ENCODE peak calls at places on chromosomes 1 and 21, in seven cellular contexts. J is ascending aorta; S is body of pancreas; Y is CD8-positive, alpha-beta memory T cell; B is SK-N-SH; O is A673; T is fibroblast of lung. M is an unnamed sample. For H3K4me1 and H3K9me3, the result is how much of the 10 kb centered on the place peaks cover.

GRCh38 chr21:29777155-29777554 is 162.6 kb downstream of the GRIK1 start:
- DNase-seq in J (no peak), S (no peak), Y (no peak), B (no peak), O (no peak), T (no peak), M (no peak)

GRCh38 chr1:30444850-30445249 is 278.5 kb downstream of the MATN1 start:
- DNase-seq in J (no peak), S (no peak), Y (no peak), B (no peak), O (peak), T (no peak), M (no peak)

GRCh38 chr1:47459263-47459788 is 21.5 kb downstream of the FOXD2 start:
- DNase-seq in J (no peak), S (no peak), Y (no peak), B (no peak), O (no peak), T (no peak), M (no peak)

GRCh38 chr1:26529655-26530539 is at the start of gene RPS6KA1:
- DNase-seq in J (no peak), S (peak), Y (peak), B (peak), O (peak), T (peak), M (peak)

GRCh38 chr1:80509965-80510522 is 1290.7 kb upstream of the ADGRL2 start:
- DNase-seq in J (no peak), S (no peak), Y (no peak), B (no peak), O (no peak), T (no peak), M (no peak)

GRCh38 chr21:44726803-44727202 is 15.4 kb upstream of the TSPEAR start:
- DNase-seq in J (no peak), S (no peak), Y (no peak), B (no peak), O (no peak), T (no peak), M (no peak)

GRCh38 chr1:215824245-215824644 is 257.1 kb downstream of the KCTD3 start:
- DNase-seq in J (no peak), S (no peak), Y (no peak), B (no peak), O (peak), T (peak), M (no peak)

GRCh38 chr1:225848044-225848955 is 33.9 kb downstream of the TMEM63A start:
- DNase-seq in J (no peak), S (no peak), Y (peak), B (no peak), O (peak), T (no peak), M (no peak)

GRCh38 chr1:150972417-150972940 is 2.2 kb downstream of the CERS2 start:
- DNase-seq in J (no peak), S (peak), Y (no peak), B (no peak), O (no peak), T (no peak), M (peak)
- H3K4me1 ChIP-seq in J (under half), S (half or more), Y (half or more), B (under half), O (under half), T (under half), M (under half)

GRCh38 chr1:153612111-153612754 is 704 bp downstream of the S100A16 start:
- DNase-seq in J (no peak), S (no peak), Y (no peak), B (no peak), O (no peak), T (no peak), M (peak)

GRCh38 chr1:153611024-153611352 is 1.9 kb downstream of the S100A16 start:
- DNase-seq in J (no peak), S (no peak), Y (no peak), B (no peak), O (no peak), T (peak), M (peak)

GRCh38 chr1:153612755-153613331 is at the start of gene S100A16:
- DNase-seq in J (no peak), S (peak), Y (no peak), B (no peak), O (no peak), T (peak), M (peak)

GRCh38 chr1:153610334-153611023 is 2.5 kb downstream of the S100A16 start:
- DNase-seq in J (no peak), S (no peak), Y (no peak), B (no peak), O (no peak), T (no peak), M (peak)

GRCh38 chr1:153611356-153611755 is 1.6 kb downstream of the S100A16 start:
- DNase-seq in J (no peak), S (no peak), Y (no peak), B (no peak), O (no peak), T (no peak), M (peak)
- H3K4me3 ChIP-seq in J (peak), S (no peak), Y (no peak), B (peak), O (no peak), T (peak), M (peak)

DNA sequence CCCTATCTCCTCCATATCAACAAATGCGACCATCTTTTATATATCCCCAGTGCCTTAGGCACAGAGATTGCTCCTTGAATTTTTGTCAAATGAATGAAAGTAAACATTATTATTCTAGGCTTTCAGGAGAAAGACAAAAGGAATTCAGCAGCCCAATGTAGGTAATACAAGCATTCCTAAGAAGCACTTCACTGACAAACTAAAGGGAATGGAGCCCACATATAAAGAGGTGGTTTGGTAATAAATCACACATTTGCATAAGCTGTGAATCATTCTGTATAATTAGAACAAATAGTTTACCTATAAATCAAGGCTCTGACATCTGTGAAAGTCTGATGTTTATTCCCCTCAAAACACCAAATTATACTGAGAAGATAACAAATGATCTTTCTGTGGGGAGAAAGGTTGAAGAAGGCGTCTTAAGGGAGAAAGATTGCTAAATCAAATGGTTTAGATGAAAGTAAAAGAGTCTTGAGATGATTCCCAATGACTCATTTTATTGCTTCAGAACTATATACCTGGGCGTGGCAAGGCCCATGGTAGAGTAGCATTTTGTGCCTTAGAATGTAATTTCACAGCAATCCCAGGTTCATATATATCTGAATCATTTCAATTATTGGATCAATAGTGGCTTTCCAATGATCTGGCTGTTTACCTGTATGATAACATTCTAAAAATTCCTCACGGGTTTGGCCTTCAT is 558.1 kb downstream of the AGBL4 start:
- DNase-seq in J (no peak), S (no peak), Y (no peak), B (no peak), O (no peak), T (no peak), M (no peak)
- H3K9me3 ChIP-seq in J (under half), S (under half), Y (under half), B (under half), O (under half), T (under half), M (under half)

GRCh38 chr1:1322418-1322817 is 2.0 kb downstream of the INTS11 start:
- DNase-seq in J (no peak), S (no peak), Y (no peak), B (no peak), O (no peak), T (no peak), M (no peak)

GRCh38 chr1:1321477-1321876 is 3.0 kb downstream of the INTS11 start:
- DNase-seq in J (no peak), S (no peak), Y (no peak), B (no peak), O (no peak), T (no peak), M (no peak)

GRCh38 chr1:1324524-1325287 is at the start of the genes CPTP and INTS11:
- DNase-seq in J (peak), S (peak), Y (peak), B (peak), O (peak), T (peak), M (peak)

GRCh38 chr1:1324084-1324523 is 356 bp downstream of the INTS11 start:
- DNase-seq in J (no peak), S (no peak), Y (no peak), B (no peak), O (no peak), T (no peak), M (no peak)

GRCh38 chr1:1322952-1323351 is 1.5 kb downstream of the INTS11 start:
- DNase-seq in J (no peak), S (no peak), Y (no peak), B (no peak), O (no peak), T (no peak), M (no peak)
- H3K4me1 ChIP-seq in J (under half), S (half or more), Y (under half), B (under half), O (under half), T (under half), M (under half)

GRCh38 chr1:202645097-202645476 is 65.2 kb downstream of the SYT2 start:
- DNase-seq in J (no peak), S (no peak), Y (no peak), B (no peak), O (no peak), T (no peak), M (no peak)

GRCh38 chr1:202644219-202645096 is 65.8 kb downstream of the SYT2 start:
- DNase-seq in J (no peak), S (no peak), Y (no peak), B (no peak), O (no peak), T (no peak), M (no peak)

GRCh38 chr1:202643397-202644218 is 66.6 kb downstream of the SYT2 start:
- DNase-seq in J (no peak), S (no peak), Y (peak), B (peak), O (no peak), T (no peak), M (no peak)

GRCh38 chr1:202649553-202650392 is 60.5 kb downstream of the SYT2 start:
- DNase-seq in J (no peak), S (no peak), Y (no peak), B (no peak), O (no peak), T (peak), M (no peak)

DNA sequence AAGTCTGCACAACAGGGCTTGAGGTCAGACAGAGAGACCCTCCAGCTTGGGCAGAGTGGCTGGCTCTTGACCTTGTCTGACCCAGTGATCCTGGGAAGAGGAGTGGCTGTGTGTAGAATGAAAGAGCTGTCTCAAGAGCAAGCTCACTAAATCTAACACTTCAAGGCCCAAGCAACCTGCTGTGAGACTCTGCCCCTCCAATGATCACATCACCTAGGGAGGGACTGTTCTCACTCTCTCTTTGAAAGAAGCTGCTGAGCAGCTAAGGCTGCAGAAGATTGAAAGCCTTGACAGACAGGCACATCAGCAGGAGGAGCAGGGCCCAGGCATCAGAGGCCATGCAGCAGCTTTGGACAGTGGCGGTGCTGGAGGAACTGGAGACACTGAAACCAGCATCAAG is 61.4 kb downstream of the SYT2 start:
- DNase-seq in J (no peak), S (no peak), Y (no peak), B (no peak), O (no peak), T (no peak), M (no peak)
- H3K4me3 ChIP-seq in J (no peak), S (no peak), Y (no peak), B (no peak), O (no peak), T (no peak), M (no peak)

DNA sequence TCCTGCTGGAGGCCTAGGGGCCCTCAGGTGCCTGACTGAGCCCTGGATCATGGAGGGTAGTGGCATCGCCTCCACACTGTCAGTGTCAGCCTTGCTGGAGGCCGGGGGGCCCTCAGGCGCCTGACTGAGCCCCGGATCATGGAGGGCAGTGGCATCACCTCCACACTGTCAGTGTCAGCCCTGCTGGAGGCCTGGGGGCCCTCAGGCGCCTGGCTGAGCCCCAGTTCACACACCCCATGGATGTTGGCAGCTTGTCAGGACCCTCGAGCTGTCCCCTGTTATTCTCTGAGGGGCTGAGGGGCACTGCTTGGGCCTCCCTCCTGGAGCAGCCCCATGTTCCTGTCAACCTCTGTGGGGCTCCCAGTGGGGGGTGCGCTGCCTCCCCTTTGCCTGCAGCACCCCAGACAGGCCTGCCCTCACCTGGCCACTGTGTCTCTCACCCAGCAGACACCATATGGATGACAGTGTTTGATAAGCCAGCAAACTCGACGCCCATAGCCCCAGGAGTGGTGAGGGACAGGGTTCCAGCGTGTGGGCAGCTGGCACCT is 197.6 kb downstream of the LIPI start:
- DNase-seq in J (no peak), S (no peak), Y (no peak), B (no peak), O (no peak), T (no peak), M (no peak)
- H3K9me3 ChIP-seq in J (under half), S (under half), Y (under half), B (under half), O (under half), T (under half), M (under half)

DNA sequence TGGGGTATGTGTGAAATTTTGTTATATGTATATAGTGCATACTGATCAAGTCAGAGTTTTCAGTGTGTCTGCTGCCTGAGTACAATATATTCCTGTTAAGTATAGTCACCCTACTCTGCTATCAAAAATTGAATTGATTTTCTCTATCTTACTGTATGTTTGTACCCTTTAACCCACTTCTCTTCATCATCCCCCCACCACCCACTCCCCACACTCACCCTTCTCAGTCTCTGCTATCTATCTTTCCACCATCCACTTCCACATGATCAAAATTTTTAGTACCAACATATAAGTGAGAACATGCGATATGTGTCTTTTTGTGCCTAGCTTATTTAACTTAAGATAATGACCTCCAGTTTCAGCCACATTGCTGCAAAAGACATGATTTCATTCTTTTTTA is 4.2 kb downstream of the LY9 start:
- DNase-seq in J (no peak), S (no peak), Y (no peak), B (no peak), O (no peak), T (no peak), M (no peak)
- H3K4me1 ChIP-seq in J (under half), S (under half), Y (half or more), B (under half), O (under half), T (under half), M (under half)

GRCh38 chr1:39269791-39270342 is 65.4 kb downstream of the MACF1 start:
- DNase-seq in J (no peak), S (no peak), Y (no peak), B (no peak), O (no peak), T (peak), M (no peak)

GRCh38 chr1:39266792-39267191 is 62.3 kb downstream of the MACF1 start:
- DNase-seq in J (no peak), S (no peak), Y (no peak), B (no peak), O (no peak), T (no peak), M (no peak)

GRCh38 chr1:39268906-39269305 is 64.4 kb downstream of the MACF1 start:
- DNase-seq in J (no peak), S (no peak), Y (no peak), B (no peak), O (no peak), T (no peak), M (no peak)

GRCh38 chr1:39269349-39269748 is 64.9 kb downstream of the MACF1 start:
- DNase-seq in J (no peak), S (no peak), Y (no peak), B (no peak), O (no peak), T (no peak), M (no peak)

GRCh38 chr1:39268112-39268581 is 63.7 kb downstream of the MACF1 start:
- DNase-seq in J (no peak), S (peak), Y (no peak), B (no peak), O (peak), T (peak), M (peak)
- H3K4me3 ChIP-seq in J (peak), S (no peak), Y (no peak), B (no peak), O (no peak), T (peak), M (no peak)

GRCh38 chr1:152946651-152947256 is at the start of gene SPRR5:
- DNase-seq in J (no peak), S (no peak), Y (no peak), B (no peak), O (no peak), T (no peak), M (no peak)
- H3K9me3 ChIP-seq in J (under half), S (under half), Y (under half), B (under half), O (under half), T (under half), M (under half)